ENCODE peak calls at places on chromosomes 3 and 15, in ten cellular contexts. P, Q, D, B, Z, I, V, T, G and N are unnamed samples.

GRCh38 chr3:64889991-64890390 is 202.2 kb upstream of the ADAMTS9 start:
- DNase-seq in V (no peak), B (no peak), G (no peak), Z (peak; percentile 24), Q (peak; percentile 48), P (peak; percentile 28), T (peak; percentile 84), I (no peak), D (no peak), N (no peak)

GRCh38 chr3:194134757-194135515 is 1.0 kb upstream of the HES1 start:
- DNase-seq in V (peak; percentile 93), Z (peak; percentile 91), D (peak; percentile 98), G (peak; percentile 96), I (peak; percentile 92), P (peak; percentile 93), T (peak; percentile 95), Q (peak; percentile 95), B (peak; percentile 82), N (peak; percentile 95)

GRCh38 chr3:148711981-148712666 is 14.4 kb downstream of the AGTR1 start:
- DNase-seq in G (no peak), B (no peak), D (no peak), P (no peak), T (no peak), Q (no peak), Z (no peak), V (no peak), I (no peak), N (peak; percentile 55)

GRCh38 chr3:122100591-122101491 is 45.7 kb downstream of the CD86 start:
- DNase-seq in V (no peak), Q (no peak), D (peak; percentile 39), B (no peak), T (no peak), P (no peak), G (no peak), I (no peak), Z (no peak), N (peak; percentile 33)

GRCh38 chr3:33229947-33230346 is 11.3 kb upstream of the SUSD5 start:
- DNase-seq in T (no peak), Z (no peak), V (no peak), D (no peak), G (no peak), Q (no peak), B (no peak), P (no peak), I (no peak), N (no peak)

GRCh38 chr3:42790714-42791229 is 13.5 kb downstream of the HIGD1A start:
- DNase-seq in I (no peak), T (no peak), G (no peak), D (no peak), Q (no peak), V (no peak), B (no peak), P (no peak), Z (no peak), N (no peak)

GRCh38 chr15:77815015-77815414 is 182.3 kb upstream of the LINGO1 start:
- DNase-seq in V (no peak), T (no peak), B (no peak), G (no peak), P (no peak), Z (no peak), I (no peak), Q (no peak), D (no peak), N (no peak)

GRCh38 chr3:190496859-190497258 is 17.0 kb upstream of the IL1RAP start:
- DNase-seq in B (no peak), G (no peak), Z (no peak), I (no peak), D (no peak), T (no peak), Q (no peak), V (no peak), P (no peak), N (peak; percentile 35)

GRCh38 chr3:98367464-98368246 is 14.0 kb downstream of the OR5K4 start:
- DNase-seq in P (no peak), I (no peak), B (no peak), Q (no peak), Z (no peak), G (no peak), V (no peak), D (no peak), T (no peak), N (no peak)

GRCh38 chr3:56557815-56558170 is 818 bp downstream of the CCDC66 start:
- DNase-seq in I (no peak), T (no peak), B (no peak), D (no peak), G (no peak), Q (no peak), P (no peak), V (no peak), Z (no peak), N (no peak)

GRCh38 chr3:101038880-101039279 is 45.7 kb upstream of the ABI3BP start:
- DNase-seq in B (no peak), G (no peak), I (no peak), V (no peak), Q (no peak), T (no peak), P (no peak), Z (no peak), D (no peak), N (peak; percentile 83)

GRCh38 chr3:16883057-16883725 is 1.6 kb upstream of the PLCL2 start:
- DNase-seq in V (no peak), G (no peak), I (no peak), Q (no peak), D (no peak), B (no peak), T (peak; percentile 33), P (no peak), Z (peak; percentile 51), N (peak; percentile 93)

GRCh38 chr3:35446896-35447295 is 192.4 kb upstream of the ARPP21 start:
- DNase-seq in G (no peak), Q (no peak), B (no peak), V (no peak), I (no peak), Z (no peak), P (no peak), T (no peak), D (no peak), N (no peak)

GRCh38 chr3:140432176-140432753 is 245.6 kb upstream of the TRIM42 start:
- DNase-seq in V (no peak), T (peak; percentile 38), B (no peak), P (no peak), D (no peak), G (no peak), I (no peak), Z (no peak), Q (no peak), N (no peak)

GRCh38 chr3:20111836-20112235 is 71.6 kb downstream of the KAT2B start:
- DNase-seq in G (no peak), D (no peak), I (no peak), V (no peak), T (no peak), B (no peak), P (no peak), Q (no peak), Z (no peak), N (peak; percentile 17)

GRCh38 chr3:197713477-197713822 is 23.3 kb downstream of the RUBCN start:
- DNase-seq in P (no peak), V (no peak), D (no peak), Z (peak; percentile 83), T (no peak), Q (no peak), I (no peak), G (no peak), B (no peak), N (no peak)

GRCh38 chr3:136929984-136930671 is 27.7 kb upstream of the IL20RB start:
- DNase-seq in P (peak; percentile 44), Z (peak; percentile 39), I (peak; percentile 87), B (peak; percentile 75), T (peak; percentile 57), D (no peak), V (no peak), Q (no peak), G (peak; percentile 47), N (peak; percentile 61)
- H3K4me3 ChIP-seq in P (peak overlapping the region; percentile 47), Z (peak overlapping the region; percentile 2), I (no peak overlapping the region), B (no peak overlapping the region), T (peak overlapping the region; percentile 16), D (no peak overlapping the region), V (no peak overlapping the region), Q (no peak overlapping the region), G (no peak overlapping the region), N (peak overlapping the region; percentile 20)

DNA sequence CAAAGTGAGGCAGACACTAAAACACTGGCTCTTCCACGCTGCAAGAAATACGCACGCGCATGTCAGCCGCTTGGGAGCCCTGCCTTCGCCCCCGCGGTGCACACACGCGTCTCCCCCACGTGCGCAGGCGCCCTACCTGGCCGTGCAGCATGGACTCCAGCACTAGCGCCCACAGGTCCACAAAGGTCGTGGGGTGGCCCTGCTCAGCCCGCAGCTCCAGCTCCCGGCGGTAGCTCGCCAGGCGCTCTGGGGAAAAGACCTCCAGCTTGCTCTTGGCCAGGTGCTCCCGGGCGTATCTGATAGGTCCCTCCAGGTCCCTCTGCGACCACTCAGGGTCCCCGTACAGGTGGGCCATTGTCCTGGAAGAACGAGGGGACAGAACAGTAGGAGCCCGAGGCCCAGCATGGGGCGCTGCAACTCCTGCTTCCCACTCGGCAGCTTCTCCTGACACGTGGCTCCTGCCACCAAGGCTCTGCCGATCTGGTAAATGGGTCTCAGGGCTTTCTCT is 14.9 kb downstream of the PLA2G4D start:
- DNase-seq in V (peak; percentile 21), I (no peak), T (no peak), P (no peak), G (no peak), Q (no peak), D (no peak), B (no peak), Z (no peak), N (no peak)
- TF ChIP-seq CTCF in V (no peak), I (no peak), T (no peak), P (no peak), G (no peak), Q (no peak), D (no peak), B (no peak), Z (no peak), N (no peak)

GRCh38 chr15:63045438-63046278 is 3.1 kb downstream of the TPM1 start:
- DNase-seq in Z (no peak), Q (no peak), G (no peak), I (no peak), V (no peak), T (no peak), B (no peak), P (no peak), D (no peak), N (no peak)
- H3K4me3 ChIP-seq in Z (peak overlapping the region; percentile 71), Q (no peak overlapping the region), G (no peak overlapping the region), I (no peak overlapping the region), V (peak overlapping the region; percentile 83), T (peak overlapping the region; percentile 87), B (peak overlapping the region; percentile 72), P (peak overlapping the region; percentile 75), D (no peak overlapping the region), N (no peak overlapping the region)

DNA sequence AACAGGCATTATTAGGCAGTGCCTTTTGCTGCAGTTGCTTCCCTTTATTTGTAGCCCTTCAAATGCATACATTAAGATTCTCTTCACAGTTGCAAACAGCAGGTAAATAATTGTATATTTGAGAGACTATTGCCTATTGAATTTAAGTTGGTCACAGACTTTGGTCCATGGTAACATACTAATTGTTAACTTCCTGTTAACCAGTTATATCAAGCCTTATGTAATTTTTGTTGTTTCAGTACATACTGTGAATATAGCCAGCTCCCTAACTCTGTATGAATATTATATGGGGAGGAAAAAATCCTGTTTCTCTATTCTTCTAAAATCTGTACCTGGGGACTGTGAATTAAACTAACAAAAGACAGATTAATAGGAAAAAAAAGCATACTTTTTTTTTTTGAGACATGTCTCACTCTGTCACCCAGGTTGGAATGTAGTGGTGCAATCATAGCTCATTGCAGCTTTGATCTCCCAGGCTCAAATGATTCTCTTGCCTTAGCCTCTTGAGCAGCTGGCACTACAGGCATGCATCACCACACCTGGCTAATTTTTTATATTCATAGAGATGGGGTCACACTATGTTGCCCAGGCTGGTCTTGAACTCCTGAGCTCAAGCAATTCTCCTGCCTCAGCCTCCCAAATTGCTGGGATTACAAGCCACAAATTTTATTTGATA is 53.2 kb downstream of the CHL1 start:
- DNase-seq in D (no peak), Z (no peak), I (no peak), Q (no peak), G (no peak), T (no peak), P (no peak), B (no peak), V (no peak), N (no peak)
- TF ChIP-seq CTCF in D (no peak), Z (no peak), I (no peak), Q (no peak), G (no peak), T (no peak), P (no peak), B (no peak), V (no peak), N (no peak)